ENCODE peak calls at places on chromosomes 13 and 19, in six cellular contexts. N, M, E, C, Z and O are unnamed samples.

GRCh38 chr13:64305246-64305645 is 2889.6 kb upstream of the PCDH20 start:
- DNase-seq in M (no peak), E (peak), C (no peak), Z (no peak), N (peak), O (peak)

GRCh38 chr13:96238861-96239260 is 149.0 kb downstream of the HS6ST3 start:
- DNase-seq in M (no peak), C (no peak), N (peak), E (peak), Z (no peak), O (peak)

GRCh38 chr13:44035400-44035799 is 155.7 kb downstream of the LACC1 start:
- DNase-seq in C (no peak), M (no peak), E (no peak), Z (no peak), N (no peak), O (no peak)

GRCh38 chr13:39892731-39893293 is 237.3 kb downstream of the COG6 start:
- DNase-seq in M (no peak), E (no peak), C (no peak), N (no peak), Z (no peak), O (peak)

GRCh38 chr19:29479941-29480340 is 45.9 kb upstream of the VSTM2B start:
- DNase-seq in N (no peak), E (no peak), M (no peak), C (no peak), Z (no peak), O (no peak)

GRCh38 chr19:18629166-18630088 is 7.4 kb upstream of the KLHL26 start:
- DNase-seq in Z (no peak), M (no peak), C (no peak), N (no peak), E (no peak), O (no peak)

GRCh38 chr13:45827318-45827717 is 24.2 kb downstream of the SIAH3 start:
- DNase-seq in N (no peak), E (no peak), Z (no peak), M (no peak), C (no peak), O (no peak)

GRCh38 chr19:3431760-3432397 is 48.4 kb downstream of the SMIM24 start:
- DNase-seq in M (no peak), E (no peak), C (no peak), N (no peak), Z (no peak), O (no peak)

GRCh38 chr13:79044415-79044814 is 361.6 kb downstream of the RBM26 start:
- DNase-seq in Z (no peak), C (no peak), E (peak), M (no peak), N (peak), O (no peak)

GRCh38 chr13:30639671-30640070 is 22.0 kb downstream of the USPL1 start:
- DNase-seq in M (no peak), N (no peak), E (no peak), Z (no peak), C (no peak), O (no peak)

GRCh38 chr13:81916471-81916870 is 1575.5 kb upstream of the SPRY2 start:
- DNase-seq in E (peak), N (no peak), Z (no peak), C (no peak), M (no peak), O (peak)

GRCh38 chr13:80585531-80585930 is 244.6 kb upstream of the SPRY2 start:
- DNase-seq in C (no peak), N (no peak), M (no peak), E (no peak), Z (no peak), O (no peak)

GRCh38 chr19:14769201-14769600 is 9.2 kb downstream of the ADGRE2 start:
- DNase-seq in M (no peak), N (no peak), E (no peak), C (no peak), Z (no peak), O (no peak)

GRCh38 chr19:35026418-35026817 is 3.9 kb upstream of the SCN1B start:
- DNase-seq in Z (no peak), N (no peak), M (no peak), E (no peak), C (peak), O (no peak)

GRCh38 chr13:97142452-97142851 is 79.7 kb upstream of the MBNL2 start:
- DNase-seq in E (no peak), M (no peak), C (peak), N (no peak), Z (no peak), O (no peak)

GRCh38 chr13:98384739-98385138 is 192.2 kb downstream of the STK24 start:
- DNase-seq in N (peak), C (no peak), Z (no peak), M (no peak), E (no peak), O (peak)

GRCh38 chr19:47693489-47693888 is 19.7 kb upstream of the EHD2 start:
- DNase-seq in M (no peak), N (no peak), E (no peak), C (no peak), Z (no peak), O (no peak)

GRCh38 chr13:80469841-80470378 is 129.0 kb upstream of the SPRY2 start:
- DNase-seq in N (peak), C (no peak), M (no peak), E (peak), Z (no peak), O (peak)

GRCh38 chr19:53865523-53865917 is 2.2 kb upstream of the MYADM start:
- DNase-seq in N (no peak), E (no peak), M (no peak), C (no peak), Z (no peak), O (no peak)

GRCh38 chr13:67143544-67144115 is 86.5 kb downstream of the PCDH9 start:
- DNase-seq in Z (no peak), C (no peak), M (no peak), E (no peak), N (no peak), O (no peak)

GRCh38 chr19:19752760-19753403 is 20.0 kb upstream of the ZNF14 start:
- DNase-seq in Z (no peak), E (no peak), C (no peak), N (no peak), M (no peak), O (no peak)

GRCh38 chr19:8500158-8500557 is 2.3 kb downstream of the PRAM1 start:
- DNase-seq in N (no peak), C (no peak), E (no peak), M (no peak), Z (no peak), O (no peak)
- H3K4me3 ChIP-seq in N (no peak), C (no peak), E (no peak), M (no peak), Z (peak), O (no peak)

DNA sequence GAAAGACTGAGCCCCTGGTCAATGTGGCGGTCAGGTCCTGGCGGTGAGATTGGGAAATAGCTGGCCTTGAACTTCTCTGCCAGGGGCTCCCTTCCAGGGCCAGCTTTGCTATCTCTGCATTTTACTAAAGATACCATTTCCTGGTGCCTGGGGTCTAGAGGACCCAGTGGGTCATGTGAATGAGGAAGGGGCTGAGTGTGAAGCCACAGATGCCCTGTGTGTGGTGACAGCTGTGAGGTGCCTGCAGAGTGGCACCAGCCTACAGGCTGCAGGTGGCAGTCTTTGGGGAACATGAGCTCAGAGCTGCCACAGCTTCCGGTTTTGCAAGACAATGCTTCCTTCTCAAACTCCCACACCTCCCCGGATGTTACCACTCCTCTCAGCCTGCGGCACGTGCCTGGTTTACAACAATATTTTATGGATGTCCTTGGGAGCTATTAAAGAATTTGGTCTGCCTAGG is 5.2 kb upstream of the MLNR start:
- DNase-seq in Z (peak), C (no peak), M (no peak), N (peak), E (peak), O (no peak)
- TF ChIP-seq CTCF in Z (no peak), C (no peak), M (peak), N (peak), E (no peak), O (no peak)

DNA sequence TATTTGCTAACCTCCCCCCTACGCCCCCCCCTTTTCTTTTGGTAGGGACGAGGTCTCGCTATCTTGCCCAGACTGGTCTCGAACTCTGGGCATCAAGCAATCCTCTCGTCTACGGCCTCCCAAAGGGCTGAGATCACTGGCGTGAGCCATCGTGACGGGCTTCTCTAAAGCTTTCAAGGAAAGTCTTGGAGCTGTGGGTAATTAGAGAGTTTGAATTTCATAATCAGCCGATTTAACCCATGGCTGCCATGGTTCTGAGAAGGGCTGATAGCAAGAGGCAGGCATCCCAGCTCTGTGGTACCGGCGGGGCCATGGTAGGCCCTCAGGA is 679 bp upstream of the ABHD8 start:
- DNase-seq in M (no peak), C (no peak), Z (peak), E (no peak), N (peak), O (no peak)
- H3K4me3 ChIP-seq in M (peak), C (no peak), Z (peak), E (no peak), N (no peak), O (no peak)

GRCh38 chr19:16628183-16628983 is at the start of gene MED26:
- DNase-seq in E (peak), N (peak), Z (peak), C (peak), M (peak), O (peak)

GRCh38 chr19:16627928-16628182 is 149 bp downstream of the MED26 start:
- DNase-seq in N (no peak), C (no peak), E (no peak), M (no peak), Z (no peak), O (no peak)

GRCh38 chr19:16628984-16629691 is 1.1 kb upstream of the MED26 start:
- DNase-seq in E (no peak), M (no peak), C (peak), Z (no peak), N (no peak), O (peak)

GRCh38 chr19:16626796-16627193 is 1.2 kb downstream of the MED26 start:
- DNase-seq in C (no peak), N (no peak), Z (no peak), E (no peak), M (no peak), O (no peak)

DNA sequence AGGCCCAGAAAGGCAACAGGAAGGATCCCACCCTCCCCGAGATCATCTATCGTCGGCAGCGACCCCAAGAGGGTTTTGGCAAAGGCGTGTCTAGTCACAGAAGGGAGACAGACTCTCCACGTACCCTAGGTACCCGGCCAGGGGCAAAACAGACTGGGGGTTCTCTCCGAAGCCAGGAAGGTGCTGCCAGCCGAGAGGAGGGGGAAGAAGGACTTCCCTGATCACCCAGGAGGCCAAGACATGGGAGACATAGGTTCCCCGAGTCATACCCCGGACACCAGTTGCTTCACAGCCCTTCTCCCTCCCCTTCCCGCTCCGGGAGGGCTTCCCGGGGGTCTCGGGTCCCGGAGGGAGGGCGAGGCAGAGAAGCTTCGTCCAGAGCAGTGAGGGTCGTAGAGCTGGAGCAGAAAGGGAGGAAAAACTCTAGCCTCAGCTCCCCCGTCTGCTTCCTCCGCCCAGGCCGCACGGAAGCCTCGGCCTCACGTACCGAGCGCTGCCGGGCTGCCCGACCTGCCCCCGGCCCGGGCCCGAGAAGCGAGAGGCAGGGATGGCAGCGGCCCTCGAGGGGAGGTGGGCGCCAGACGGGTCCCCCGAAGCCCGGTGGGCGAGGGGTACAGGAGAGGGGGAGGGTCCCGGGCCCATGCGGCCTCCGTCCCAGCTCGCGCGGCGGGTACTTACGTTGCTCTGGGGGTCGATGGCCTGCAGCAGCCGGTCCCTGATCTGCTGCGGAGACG is 643 bp downstream of the MED26 start:
- DNase-seq in Z (peak), C (peak), E (no peak), N (no peak), M (no peak), O (no peak)
- TF ChIP-seq CTCF in Z (no peak), C (no peak), E (no peak), N (no peak), M (no peak), O (no peak)

DNA sequence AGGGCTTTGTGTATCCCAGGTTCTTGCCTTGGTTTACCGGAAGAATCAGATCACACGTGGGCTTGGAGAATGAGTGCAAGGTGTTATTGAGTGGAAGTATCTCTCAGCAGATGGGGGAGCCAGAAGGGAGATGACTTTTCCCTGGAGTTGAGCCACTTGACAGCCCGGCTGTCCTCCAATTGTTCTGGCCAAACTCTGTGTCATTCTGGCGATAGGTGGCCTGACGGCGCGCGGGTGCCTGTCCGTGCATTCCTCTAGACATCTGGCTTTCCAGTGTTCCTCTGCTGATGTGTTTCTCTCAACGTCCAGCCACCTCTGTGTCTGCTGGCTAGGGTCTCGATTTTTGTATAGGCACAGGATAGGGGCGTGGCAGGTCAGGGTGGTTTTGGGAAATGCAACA is 181.9 kb downstream of the SHISA2 start:
- DNase-seq in N (no peak), C (no peak), M (no peak), Z (no peak), E (no peak), O (no peak)
- H3K4me3 ChIP-seq in N (no peak), C (no peak), M (no peak), Z (no peak), E (no peak), O (no peak)